ENCODE peak calls at places on chromosome 13, in six cellular contexts. R is CD8-positive, alpha-beta T cell; V is foreskin keratinocyte; I is A673; L is PC-9; U is tibial artery. W is an unnamed sample. For H3K4me1, the result is how much of the 10 kb centered on the place peaks cover.

GRCh38 chr13:112664501-112665203 is 25.2 kb upstream of the ATP11A start:
- DNase-seq in L (no peak), R (no peak), V (peak), I (no peak), U (no peak), W (no peak)

GRCh38 chr13:77827350-77827749 is 91.3 kb downstream of the EDNRB start:
- DNase-seq in V (no peak), U (peak), R (no peak), L (no peak), I (peak), W (no peak)

GRCh38 chr13:26811636-26812035 is 51.0 kb upstream of the GPR12 start:
- DNase-seq in L (no peak), R (no peak), I (no peak), U (no peak), V (no peak), W (no peak)

GRCh38 chr13:23609414-23610186 is 39.4 kb downstream of the TNFRSF19 start:
- DNase-seq in L (no peak), I (peak), V (no peak), U (peak), R (no peak), W (no peak)

GRCh38 chr13:27541386-27541785 is 78.9 kb downstream of the LNX2 start:
- DNase-seq in L (no peak), V (no peak), I (no peak), U (no peak), R (no peak), W (no peak)

GRCh38 chr13:112204881-112205327 is 138.0 kb downstream of the SOX1 start:
- DNase-seq in I (no peak), L (no peak), V (no peak), R (no peak), U (no peak), W (peak)

GRCh38 chr13:102028846-102029245 is 373.0 kb downstream of the FGF14 start:
- DNase-seq in V (no peak), R (no peak), L (no peak), U (no peak), I (no peak), W (no peak)

GRCh38 chr13:51935326-51936171 is 73.8 kb downstream of the CCDC70 start:
- DNase-seq in I (peak), L (peak), U (no peak), V (no peak), R (no peak), W (peak)

GRCh38 chr13:28582225-28582891 is 76.6 kb upstream of the POMP start:
- DNase-seq in V (no peak), I (peak), L (no peak), R (no peak), U (no peak), W (no peak)

GRCh38 chr13:112943309-112944125 is 25.5 kb upstream of the MCF2L start:
- DNase-seq in I (peak), V (no peak), L (peak), U (no peak), R (peak), W (peak)

GRCh38 chr13:81773263-81773662 is 1432.3 kb upstream of the SPRY2 start:
- DNase-seq in U (no peak), L (no peak), R (no peak), I (no peak), V (no peak), W (no peak)

GRCh38 chr13:70394149-70394548 is 285.9 kb upstream of the KLHL1 start:
- DNase-seq in V (no peak), I (no peak), U (no peak), R (no peak), L (no peak), W (no peak)

GRCh38 chr13:37090912-37091311 is 14.6 kb downstream of the CSNK1A1L start:
- DNase-seq in I (no peak), U (no peak), L (no peak), R (no peak), V (no peak), W (no peak)

GRCh38 chr13:31767175-31767900 is 28.0 kb downstream of the RXFP2 start:
- DNase-seq in R (no peak), V (peak), U (no peak), L (no peak), I (no peak), W (no peak)

GRCh38 chr13:50244913-50245574 is 229.8 kb downstream of the KCNRG start:
- DNase-seq in R (no peak), L (peak), I (no peak), V (peak), U (no peak), W (no peak)

GRCh38 chr13:80547341-80547740 is 206.4 kb upstream of the SPRY2 start:
- DNase-seq in U (no peak), R (no peak), I (no peak), V (no peak), L (no peak), W (no peak)

GRCh38 chr13:45119990-45120864 is at the start of gene GTF2F2:
- DNase-seq in L (peak), R (peak), I (peak), U (peak), V (peak), W (peak)

GRCh38 chr13:97430296-97430695 is 3.7 kb upstream of the RAP2A start:
- DNase-seq in R (no peak), I (no peak), L (no peak), U (no peak), V (no peak), W (no peak)

GRCh38 chr13:29859971-29860370 is 9.6 kb upstream of the UBL3 start:
- DNase-seq in V (no peak), R (no peak), U (no peak), L (no peak), I (no peak), W (no peak)

GRCh38 chr13:93903909-93904308 is 575.6 kb downstream of the DCT start:
- DNase-seq in I (no peak), R (no peak), U (no peak), L (no peak), V (no peak), W (no peak)

GRCh38 chr13:32443111-32443510 is 15.2 kb upstream of the N4BP2L1 start:
- DNase-seq in L (no peak), V (no peak), U (no peak), R (peak), I (no peak), W (peak)

GRCh38 chr13:114074671-114075315 is 57.6 kb downstream of the RASA3 start:
- DNase-seq in I (no peak), L (no peak), U (no peak), V (no peak), R (no peak), W (peak)

GRCh38 chr13:24997367-24997967 is 98.5 kb upstream of the PABPC3 start:
- DNase-seq in V (no peak), R (peak), I (peak), U (no peak), L (no peak), W (peak)

GRCh38 chr13:30577381-30577780 is 40.3 kb upstream of the USPL1 start:
- DNase-seq in V (peak), L (peak), R (peak), I (no peak), U (no peak), W (no peak)

GRCh38 chr13:82947121-82948077 is 934.9 kb downstream of the SLITRK1 start:
- DNase-seq in L (no peak), I (no peak), R (no peak), V (peak), U (no peak), W (no peak)

DNA sequence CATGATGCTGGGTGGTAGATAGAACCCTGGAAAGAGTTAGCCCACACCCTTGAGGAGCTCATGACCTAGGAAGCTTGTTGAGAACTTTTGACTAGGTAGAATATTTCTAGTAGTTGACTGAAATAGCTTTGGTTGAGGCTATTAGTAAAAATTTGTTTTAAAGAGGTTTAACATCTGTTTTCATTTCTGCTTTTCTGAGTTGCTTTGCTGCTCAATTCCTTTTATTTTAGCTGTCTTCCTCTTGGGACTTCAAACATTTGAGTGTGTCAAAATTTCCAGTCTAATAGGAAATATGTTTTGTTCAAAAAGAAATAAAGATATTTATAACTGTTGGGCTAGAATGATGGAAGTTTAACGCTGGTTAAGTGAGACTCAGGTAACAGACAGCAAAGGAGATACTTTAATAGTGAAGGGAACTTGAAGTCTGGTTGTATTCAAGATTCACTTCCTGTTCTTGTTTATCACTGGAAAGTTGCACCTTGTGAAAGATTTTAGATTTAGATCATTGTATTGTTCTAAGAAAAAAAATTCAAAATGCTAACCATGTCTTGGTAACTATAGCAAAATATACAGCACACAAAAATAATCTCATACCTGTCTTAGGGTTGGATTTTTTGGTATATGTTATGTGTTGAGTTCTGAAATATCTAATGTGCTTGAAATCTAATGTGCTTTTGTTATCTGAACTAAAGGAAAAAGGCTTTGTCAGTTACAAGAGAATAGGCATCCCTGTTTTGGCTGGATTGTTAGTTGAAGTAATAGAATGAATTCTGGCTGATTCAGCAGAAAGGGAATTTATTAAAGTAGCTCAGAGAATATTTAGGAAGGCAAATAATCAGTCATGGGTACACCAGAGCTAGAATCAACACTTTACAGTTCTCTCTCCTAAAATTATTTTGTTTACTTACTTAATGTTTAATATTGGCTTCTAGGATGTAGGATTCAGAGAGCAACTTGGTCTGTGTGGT is 24.4 kb upstream of the GPR18 start:
- DNase-seq in R (no peak), U (no peak), V (no peak), L (no peak), I (no peak), W (no peak)
- H3K4me1 ChIP-seq in R (half or more), U (under half), V (under half), L (under half), I (under half), W (under half)

GRCh38 chr13:110349239-110349638 is 42.2 kb downstream of the COL4A2 start:
- DNase-seq in R (no peak), V (no peak), L (no peak), U (no peak), I (no peak), W (no peak)
- H3K4me1 ChIP-seq in R (under half), V (under half), L (under half), U (under half), I (under half), W (under half)

DNA sequence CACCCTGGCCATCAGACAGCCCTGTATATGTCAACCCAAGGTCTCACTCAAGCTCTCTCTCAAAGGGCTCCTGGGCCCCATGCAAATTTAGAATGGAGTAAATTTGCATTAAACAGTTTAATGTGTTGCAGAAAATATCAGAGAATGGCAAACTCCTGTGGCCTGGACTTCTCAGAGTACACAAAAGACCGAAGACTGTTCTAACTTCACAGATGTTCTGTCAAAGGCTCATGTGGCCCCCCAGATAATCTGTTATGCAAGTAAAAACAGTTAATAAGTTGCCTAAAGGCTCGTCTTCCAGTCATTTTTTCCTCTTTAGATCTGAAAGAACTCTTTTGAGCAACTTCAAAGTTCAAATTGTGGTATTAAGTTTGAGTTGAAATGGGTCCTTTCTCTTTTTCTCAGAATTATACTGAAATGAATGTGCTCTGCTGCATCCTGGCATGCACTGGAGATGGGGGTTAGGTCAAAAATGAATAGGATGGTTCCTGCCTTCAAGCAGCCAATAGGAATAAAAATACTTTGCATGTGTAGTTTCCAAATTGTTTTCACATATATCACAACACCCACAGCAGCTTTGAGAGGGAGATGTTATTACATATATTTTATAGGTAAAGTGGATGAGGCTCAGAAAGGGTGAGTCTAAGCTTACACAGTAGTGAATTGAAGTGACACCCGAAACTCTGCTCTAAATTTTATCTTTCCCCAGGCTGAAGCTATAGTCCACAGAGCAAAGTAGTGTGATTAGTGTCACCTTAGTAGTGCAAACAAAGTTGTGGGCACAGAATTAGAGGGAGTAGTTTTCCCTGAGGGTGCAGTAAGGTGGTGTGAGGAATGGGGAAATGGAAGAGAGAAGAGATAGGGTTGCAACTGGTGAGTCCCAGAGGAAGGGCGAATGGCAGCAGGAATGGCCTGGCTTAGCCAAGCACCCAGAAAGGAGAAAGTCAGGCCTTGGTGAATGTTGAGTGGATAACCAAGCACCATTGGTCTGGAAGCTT is 205.0 kb upstream of the RFC3 start:
- DNase-seq in U (no peak), L (no peak), R (no peak), V (no peak), I (no peak), W (no peak)
- H3K4me1 ChIP-seq in U (under half), L (under half), R (under half), V (under half), I (under half), W (under half)

GRCh38 chr13:111183087-111183645 is 68.1 kb downstream of the ARHGEF7 start:
- DNase-seq in I (no peak), U (no peak), V (no peak), R (peak), L (no peak), W (no peak)
- H3K4me1 ChIP-seq in I (under half), U (under half), V (under half), R (half or more), L (under half), W (under half)

DNA sequence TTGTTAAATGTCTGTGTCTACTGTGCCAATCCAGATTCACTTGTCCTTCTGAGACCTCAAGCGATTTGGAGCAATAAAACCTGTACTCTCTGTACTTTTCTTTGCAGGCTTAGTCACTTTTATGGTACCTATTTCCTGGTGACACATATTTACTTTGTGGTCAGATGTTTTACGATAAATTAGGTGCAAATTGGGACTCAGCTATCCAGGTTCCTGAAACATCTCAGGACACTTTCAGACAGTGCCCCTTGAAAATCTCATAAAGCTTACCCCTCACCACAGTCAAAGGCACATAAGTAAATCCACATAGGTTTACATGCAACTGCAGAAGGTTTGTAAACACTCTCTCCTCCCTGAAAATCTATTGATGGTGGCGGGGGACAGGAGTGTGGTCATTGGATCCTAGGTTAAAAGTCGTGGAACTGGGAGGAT is 438.8 kb downstream of the EFNB2 start:
- DNase-seq in V (no peak), I (no peak), U (no peak), L (peak), R (no peak), W (no peak)
- H3K4me1 ChIP-seq in V (under half), I (under half), U (under half), L (under half), R (under half), W (under half)

DNA sequence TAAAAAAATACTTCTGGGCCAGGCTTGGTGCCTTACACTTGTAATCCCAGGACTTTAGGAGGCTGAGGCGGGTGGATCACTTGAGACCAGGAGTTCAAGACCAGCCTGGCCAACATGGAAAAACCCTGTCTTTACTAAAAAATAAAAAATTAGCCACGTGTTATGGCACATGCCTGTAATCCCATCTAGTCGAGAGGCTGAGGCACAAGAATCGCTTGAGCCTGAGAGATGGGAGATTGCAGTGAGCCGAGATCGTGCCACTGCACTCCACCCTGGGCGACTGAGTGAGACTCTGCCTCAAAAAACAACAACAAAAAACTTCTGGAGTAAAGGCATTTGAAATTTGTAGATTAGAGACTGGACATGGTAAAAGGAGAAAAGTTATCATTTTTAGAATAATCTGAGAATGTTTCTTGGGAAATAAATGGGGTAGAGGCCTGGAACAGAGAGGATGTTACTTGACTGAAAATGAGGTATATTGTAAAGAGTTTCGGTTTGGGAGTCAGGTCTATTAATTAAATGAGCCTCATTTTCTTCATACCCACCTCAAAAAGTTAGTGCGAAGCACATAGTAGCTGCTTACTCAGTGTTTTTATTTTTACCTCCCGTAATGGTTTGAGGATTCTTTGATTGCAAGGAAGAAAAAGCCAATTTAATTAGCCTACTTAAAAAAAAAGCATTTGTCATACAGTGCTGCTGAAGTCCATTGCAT is 2.6 kb downstream of the AKAP11 start:
- DNase-seq in L (no peak), U (no peak), V (no peak), R (no peak), I (no peak), W (no peak)
- H3K4me1 ChIP-seq in L (under half), U (under half), V (under half), R (under half), I (under half), W (under half)

GRCh38 chr13:72230131-72230530 is 363.1 kb upstream of the DACH1 start:
- DNase-seq in I (no peak), U (no peak), L (no peak), R (no peak), V (no peak), W (no peak)

GRCh38 chr13:72229067-72229466 is 362.1 kb upstream of the DACH1 start:
- DNase-seq in L (no peak), R (no peak), U (no peak), I (no peak), V (no peak), W (no peak)
- H3K4me1 ChIP-seq in L (under half), R (under half), U (under half), I (under half), V (under half), W (under half)

GRCh38 chr13:75785130-75785529 is 149.0 kb downstream of the LMO7 start:
- DNase-seq in V (no peak), L (no peak), I (no peak), U (no peak), R (no peak), W (no peak)

GRCh38 chr13:75779393-75779792 is 143.3 kb downstream of the LMO7 start:
- DNase-seq in U (no peak), L (no peak), R (no peak), I (no peak), V (no peak), W (no peak)

GRCh38 chr13:75788494-75788991 is 152.4 kb downstream of the LMO7 start:
- DNase-seq in R (no peak), L (peak), I (peak), U (no peak), V (no peak), W (no peak)

GRCh38 chr13:75787249-75787940 is 151.3 kb downstream of the LMO7 start:
- DNase-seq in V (no peak), I (peak), U (no peak), L (no peak), R (no peak), W (no peak)

GRCh38 chr13:75783906-75784485 is 147.9 kb downstream of the LMO7 start:
- DNase-seq in R (no peak), V (no peak), I (no peak), U (no peak), L (no peak), W (no peak)
- H3K4me1 ChIP-seq in R (under half), V (under half), I (under half), U (under half), L (under half), W (under half)

GRCh38 chr13:67303661-67304333 is 73.7 kb upstream of the PCDH9 start:
- DNase-seq in R (no peak), L (no peak), U (no peak), V (peak), I (no peak), W (no peak)
- H3K4me1 ChIP-seq in R (under half), L (under half), U (under half), V (under half), I (under half), W (under half)

GRCh38 chr13:40103864-40104263 is 448.4 kb downstream of the COG6 start:
- DNase-seq in V (no peak), I (no peak), R (no peak), L (no peak), U (no peak), W (no peak)
- H3K4me1 ChIP-seq in V (under half), I (under half), R (under half), L (under half), U (under half), W (under half)

W was measured in body of pancreas.